ENCODE peak calls at places on chromosomes 13 and 19, in five cellular contexts. N is tibial nerve, L is left ventricle myocardium inferior, D is HAP-1, R is upper lobe of right lung. E is an unnamed sample.

GRCh38 chr13:104650426-104650825 is 1584.2 kb upstream of the SLC10A2 start:
- DNase-seq in L (no peak), D (no peak), R (no peak), N (no peak), E (no peak)

GRCh38 chr13:30572859-30573275 is 44.9 kb upstream of the USPL1 start:
- DNase-seq in D (peak; percentile 22), N (no peak), L (no peak), R (no peak), E (peak; percentile 24)

GRCh38 chr13:40164137-40164536 is 502.3 kb downstream of the FOXO1 start:
- DNase-seq in R (no peak), D (no peak), L (no peak), N (no peak), E (no peak)

GRCh38 chr19:41541990-41542584 is 33.9 kb upstream of the CEACAM21 start:
- DNase-seq in R (peak; percentile 79), D (peak; percentile 10), L (peak; percentile 56), N (peak; percentile 67), E (peak; percentile 64)

GRCh38 chr13:34942732-34943674 is 933 bp downstream of the NBEA start:
- DNase-seq in L (peak; percentile 24), N (no peak), R (peak; percentile 64), D (peak; percentile 43), E (peak; percentile 50)

GRCh38 chr19:7224205-7224833 is 69.9 kb downstream of the INSR start:
- DNase-seq in D (no peak), N (peak; percentile 79), R (no peak), L (no peak), E (peak; percentile 60)

GRCh38 chr13:109718726-109719125 is 67.7 kb downstream of the IRS2 start:
- DNase-seq in N (no peak), L (no peak), R (no peak), D (no peak), E (no peak)

GRCh38 chr19:15669440-15669839 is 3.4 kb upstream of the CYP4F12 start:
- DNase-seq in L (no peak), D (no peak), N (no peak), R (no peak), E (no peak)

GRCh38 chr13:107582171-107582570 is 633.2 kb downstream of the LIG4 start:
- DNase-seq in N (no peak), L (no peak), R (no peak), D (no peak), E (no peak)

GRCh38 chr19:14639536-14640277 is 34.9 kb downstream of the ADGRE3 start:
- DNase-seq in R (no peak), N (no peak), L (no peak), D (no peak), E (no peak)

GRCh38 chr13:112014857-112015256 is 52.1 kb upstream of the SOX1 start:
- DNase-seq in N (no peak), R (no peak), L (no peak), D (no peak), E (no peak)

GRCh38 chr19:13843104-13843921 is 33.6 kb upstream of the NANOS3 start:
- DNase-seq in L (peak; percentile 56), D (peak; percentile 68), R (peak; percentile 77), N (no peak), E (peak; percentile 64)

GRCh38 chr13:43214124-43214523 is 190.7 kb downstream of the DNAJC15 start:
- DNase-seq in L (no peak), D (no peak), R (no peak), N (no peak), E (no peak)

GRCh38 chr13:30736921-30737320 is 1.6 kb downstream of the ALOX5AP start:
- DNase-seq in L (no peak), D (no peak), R (no peak), N (no peak), E (no peak)

GRCh38 chr13:78993792-78994191 is 334.8 kb upstream of the OBI1 start:
- DNase-seq in R (no peak), N (no peak), D (peak; percentile 12), L (no peak), E (no peak)

GRCh38 chr19:7971553-7972520 is 28.4 kb upstream of the TIMM44 start:
- DNase-seq in N (no peak), D (no peak), L (no peak), R (no peak), E (peak; percentile 39)

GRCh38 chr13:105920375-105920774 is 615.1 kb downstream of the EFNB2 start:
- DNase-seq in N (no peak), R (no peak), D (peak; percentile 71), L (no peak), E (no peak)

GRCh38 chr19:17871878-17872250 is at the start of gene SLC5A5:
- DNase-seq in D (no peak), L (no peak), R (no peak), N (no peak), E (no peak)

GRCh38 chr19:40278361-40279045 is 6.6 kb downstream of the AKT2 start:
- DNase-seq in D (no peak), N (no peak), L (no peak), R (no peak), E (no peak)

GRCh38 chr19:13077233-13077632 is 25.4 kb downstream of the LYL1 start:
- DNase-seq in L (no peak), D (no peak), R (no peak), N (no peak), E (no peak)

GRCh38 chr19:29854033-29854432 is 42.2 kb downstream of the CCNE1 start:
- DNase-seq in N (no peak), R (no peak), L (no peak), D (no peak), E (no peak)

GRCh38 chr13:40235160-40235796 is 431.2 kb downstream of the FOXO1 start:
- DNase-seq in R (no peak), N (no peak), D (no peak), L (no peak), E (no peak)

DNA sequence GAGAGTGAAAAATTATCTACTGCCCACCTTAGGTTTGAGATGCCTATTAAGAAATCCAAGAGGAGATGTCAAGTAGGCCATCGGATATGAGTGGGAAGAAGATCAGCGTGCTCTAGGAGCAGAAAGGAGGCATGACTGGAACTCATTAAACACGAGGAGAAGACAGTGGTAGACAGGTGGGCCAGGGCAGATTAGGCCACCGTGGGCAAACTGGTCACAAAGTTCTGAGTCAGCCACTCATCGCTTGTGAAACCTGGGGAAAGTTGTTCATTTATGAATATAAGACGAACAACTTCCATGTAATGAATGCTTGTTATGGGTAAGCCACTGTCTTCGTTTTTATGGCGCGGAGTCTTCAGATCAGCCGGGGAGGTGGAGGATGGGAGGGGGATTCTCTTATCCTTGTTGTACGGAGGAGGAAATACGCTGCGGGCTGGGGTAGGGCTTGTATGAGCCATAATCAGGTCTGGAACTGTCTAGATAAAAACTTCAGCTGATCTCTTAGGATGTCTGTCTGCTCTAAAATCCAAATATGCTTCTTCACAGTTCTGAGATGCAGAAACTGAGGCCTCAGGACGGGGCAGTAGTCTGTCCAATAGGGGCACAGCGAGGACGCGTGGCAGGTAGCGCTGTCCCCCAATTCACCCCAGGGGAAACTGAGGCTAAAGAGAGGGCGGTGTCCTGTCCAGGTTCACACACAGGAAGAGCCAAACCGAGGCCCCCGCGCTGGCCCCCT is 1.1 kb upstream of the ZNF444 start:
- DNase-seq in R (no peak), L (no peak), N (no peak), D (no peak), E (no peak)
- H3K4me1 ChIP-seq in R (peaks cover 26% of the 10 kb centered on the region), L (peaks cover 23% of the 10 kb centered on the region), N (peaks cover 32% of the 10 kb centered on the region), D (peaks cover 5% of the 10 kb centered on the region), E (peaks cover 35% of the 10 kb centered on the region)

GRCh38 chr19:46979103-46979769 is 40.4 kb upstream of the NPAS1 start:
- DNase-seq in N (no peak), D (no peak), L (no peak), R (no peak), E (no peak)
- H3K4me1 ChIP-seq in N (peaks cover 92% of the 10 kb centered on the region), D (peaks cover 17% of the 10 kb centered on the region), L (peaks cover 94% of the 10 kb centered on the region), R (peaks cover 63% of the 10 kb centered on the region), E (peaks cover 32% of the 10 kb centered on the region)

DNA sequence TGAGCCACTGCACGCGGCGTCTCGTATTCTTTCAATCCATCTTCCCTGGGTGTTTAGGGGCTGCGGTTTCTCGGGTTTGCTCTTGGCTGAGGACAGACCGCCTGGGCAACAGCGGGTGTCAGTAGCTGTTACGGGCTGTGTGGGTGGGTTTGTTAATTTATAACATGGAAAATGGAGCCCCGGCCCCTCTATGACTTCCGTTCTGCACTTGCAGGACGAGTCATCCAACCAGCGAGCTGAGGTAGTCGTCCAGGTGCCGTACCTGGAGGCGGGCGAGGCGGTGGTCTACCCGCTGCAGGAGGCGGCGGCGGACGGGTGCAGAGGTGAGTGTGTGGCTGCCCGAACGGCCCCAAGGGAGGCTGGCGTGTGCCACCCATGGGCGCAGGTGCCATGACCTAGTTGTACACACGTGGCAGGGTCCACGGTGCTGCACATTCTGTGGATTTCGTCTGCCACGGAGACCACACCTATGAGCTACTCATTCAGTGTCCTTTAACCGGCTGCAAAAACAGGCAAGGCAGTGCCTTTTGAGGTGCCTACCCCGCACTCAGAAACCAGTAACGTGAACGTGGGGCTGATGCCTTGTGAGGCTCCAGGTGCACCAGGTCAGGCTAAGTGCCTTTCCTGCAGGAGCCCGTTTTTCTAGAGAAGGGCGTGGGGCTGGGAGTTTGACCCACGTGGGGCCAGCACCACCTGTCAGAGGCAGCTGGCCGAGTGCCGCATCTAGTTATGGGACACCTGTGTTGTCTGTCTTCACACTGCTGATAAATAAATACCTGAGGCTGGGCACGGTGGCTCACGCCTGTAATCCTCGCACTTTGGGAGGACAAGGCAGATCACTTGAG is 10.9 kb downstream of the POLR2E start:
- DNase-seq in D (no peak), N (no peak), R (peak; percentile 67), L (no peak), E (peak; percentile 69)
- H3K4me1 ChIP-seq in D (peaks cover 3% of the 10 kb centered on the region), N (peaks cover 54% of the 10 kb centered on the region), R (peaks cover 21% of the 10 kb centered on the region), L (peaks cover 10% of the 10 kb centered on the region), E (peaks cover 23% of the 10 kb centered on the region)

DNA sequence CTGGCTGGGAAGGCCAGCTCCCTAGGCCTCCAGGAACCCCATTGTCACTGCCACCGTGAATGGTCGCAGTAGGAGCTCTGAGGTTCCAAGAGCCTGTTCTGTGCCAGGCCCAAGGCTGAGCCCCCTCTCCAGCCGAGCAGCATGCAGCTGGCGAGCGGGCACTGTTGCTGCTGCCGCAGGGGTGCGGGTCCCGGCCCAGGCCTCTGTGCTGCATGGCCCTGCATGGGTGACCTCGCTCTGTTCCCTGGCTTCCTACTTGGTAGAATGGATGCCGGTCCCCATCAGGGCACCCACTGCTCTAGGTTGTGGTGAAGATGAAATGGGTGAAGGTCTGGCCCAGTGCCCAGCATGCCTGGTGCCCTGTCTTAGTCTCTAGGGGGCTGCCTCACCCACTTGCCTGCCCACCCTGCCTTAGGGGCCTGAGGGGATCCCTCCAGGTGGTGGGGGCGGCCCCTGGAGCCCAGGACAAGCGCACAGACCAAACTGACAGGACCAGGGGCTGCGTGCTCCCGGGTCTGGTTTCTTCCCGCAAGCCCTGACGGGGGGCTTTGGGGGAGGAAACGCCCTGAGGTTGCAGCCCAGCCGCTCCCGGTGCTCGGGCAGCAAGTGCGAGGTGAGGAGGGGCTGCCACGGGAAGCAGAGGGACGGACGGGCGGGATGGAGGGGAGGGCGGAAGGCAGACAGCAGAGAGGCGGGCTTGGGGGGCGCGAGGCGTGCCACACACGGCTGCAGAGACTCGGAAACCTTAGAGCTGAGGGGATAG is 8.7 kb upstream of the UQCR11 start:
- DNase-seq in L (no peak), D (no peak), R (no peak), N (no peak), E (no peak)
- H3K4me1 ChIP-seq in L (peaks cover 21% of the 10 kb centered on the region), D (no peaks in the 10 kb centered on the region), R (no peaks in the 10 kb centered on the region), N (no peaks in the 10 kb centered on the region), E (no peaks in the 10 kb centered on the region)